ENCODE peak calls at places on chromosomes 12 and 14, in seven cellular contexts. N is testis, Z is body of pancreas, D is ovary, Y is pancreas, W is aorta, R is left ventricle myocardium inferior. L is an unnamed sample.

GRCh38 chr14:101733211-101733610 is 28.3 kb upstream of the PPP2R5C start:
- DNase-seq in Y (no peak), N (no peak), D (no peak), R (no peak), Z (no peak), W (no peak), L (no peak)

GRCh38 chr12:95859344-95859816 is 628 bp downstream of the SNRPF start:
- DNase-seq in Y (no peak), N (no peak), W (no peak), R (no peak), Z (no peak), D (no peak), L (no peak)

GRCh38 chr12:13154851-13155250 is 41.7 kb upstream of the EMP1 start:
- DNase-seq in N (no peak), R (no peak), Y (no peak), Z (no peak), W (no peak), D (no peak), L (no peak)

GRCh38 chr12:9674226-9674590 is 4.7 kb downstream of the CLEC2D start:
- DNase-seq in N (no peak), W (no peak), R (no peak), Z (no peak), D (no peak), Y (no peak), L (peak; percentile 56)

GRCh38 chr14:55938249-55938791 is 179.9 kb upstream of the PELI2 start:
- DNase-seq in Z (no peak), Y (no peak), R (peak; percentile 55), D (no peak), N (no peak), W (peak; percentile 47), L (no peak)

GRCh38 chr14:34227834-34228662 is 234.0 kb downstream of the SPTSSA start:
- DNase-seq in D (peak; percentile 47), R (peak; percentile 41), Z (peak; percentile 67), N (peak; percentile 71), W (peak; percentile 72), Y (peak; percentile 51), L (no peak)

GRCh38 chr12:99110212-99110611 is 465.1 kb downstream of the APAF1 start:
- DNase-seq in N (no peak), R (no peak), W (no peak), Z (no peak), Y (no peak), D (no peak), L (no peak)

GRCh38 chr12:122349078-122349477 is 73.4 kb downstream of the CLIP1 start:
- DNase-seq in Y (no peak), R (no peak), N (no peak), D (no peak), Z (no peak), W (no peak), L (no peak)

GRCh38 chr12:112433551-112433950 is 14.8 kb downstream of the PTPN11 start:
- DNase-seq in N (no peak), Y (no peak), W (no peak), D (no peak), R (no peak), Z (no peak), L (no peak)

GRCh38 chr14:105484069-105484996 is 2.4 kb upstream of the CRIP1 start:
- DNase-seq in D (no peak), R (peak; percentile 63), N (no peak), Y (peak; percentile 41), Z (no peak), W (peak; percentile 78), L (peak; percentile 79)

GRCh38 chr12:120651821-120652220 is 11.4 kb downstream of the CABP1 start:
- DNase-seq in Y (no peak), N (no peak), D (no peak), Z (no peak), R (no peak), W (no peak), L (no peak)

GRCh38 chr12:18261906-18262305 is 588 bp downstream of the PIK3C2G start:
- DNase-seq in D (no peak), W (no peak), Z (no peak), R (no peak), N (no peak), Y (no peak), L (no peak)

GRCh38 chr14:90553921-90554336 is 157.1 kb downstream of the CALM1 start:
- DNase-seq in Z (no peak), W (no peak), N (no peak), R (no peak), Y (no peak), D (no peak), L (no peak)

GRCh38 chr12:94832780-94833760 is 170.4 kb downstream of the NDUFA12 start:
- DNase-seq in Z (peak; percentile 13), Y (no peak), W (no peak), R (no peak), D (peak; percentile 60), N (peak; percentile 23), L (no peak)

GRCh38 chr12:24562761-24563392 is 386.0 kb downstream of the BCAT1 start:
- DNase-seq in D (peak; percentile 80), N (peak; percentile 44), Y (no peak), W (peak; percentile 60), Z (no peak), R (peak; percentile 37), L (no peak)

GRCh38 chr12:93873561-93873960 is 196.4 kb downstream of the CRADD start:
- DNase-seq in D (no peak), W (no peak), Y (no peak), Z (no peak), N (no peak), R (no peak), L (no peak)

GRCh38 chr14:100076630-100077029 is 11.4 kb downstream of the EVL start:
- DNase-seq in N (peak; percentile 6), R (peak; percentile 35), W (peak; percentile 58), D (no peak), Z (peak; percentile 35), Y (no peak), L (no peak)

GRCh38 chr12:49615725-49616124 is 7.6 kb upstream of the PRPF40B start:
- DNase-seq in N (no peak), R (no peak), Y (no peak), W (no peak), D (no peak), Z (no peak), L (no peak)

GRCh38 chr12:18468521-18469075 is 207.3 kb downstream of the PIK3C2G start:
- DNase-seq in N (no peak), R (no peak), W (no peak), Y (no peak), Z (no peak), D (no peak), L (no peak)

GRCh38 chr14:103191856-103192835 is 68.9 kb downstream of the TNFAIP2 start:
- DNase-seq in Y (no peak), Z (no peak), W (no peak), N (no peak), D (no peak), R (no peak), L (no peak)

GRCh38 chr14:61191751-61192150 is 89.4 kb downstream of the TMEM30B start:
- DNase-seq in W (no peak), R (no peak), N (no peak), Z (no peak), Y (no peak), D (no peak), L (no peak)

DNA sequence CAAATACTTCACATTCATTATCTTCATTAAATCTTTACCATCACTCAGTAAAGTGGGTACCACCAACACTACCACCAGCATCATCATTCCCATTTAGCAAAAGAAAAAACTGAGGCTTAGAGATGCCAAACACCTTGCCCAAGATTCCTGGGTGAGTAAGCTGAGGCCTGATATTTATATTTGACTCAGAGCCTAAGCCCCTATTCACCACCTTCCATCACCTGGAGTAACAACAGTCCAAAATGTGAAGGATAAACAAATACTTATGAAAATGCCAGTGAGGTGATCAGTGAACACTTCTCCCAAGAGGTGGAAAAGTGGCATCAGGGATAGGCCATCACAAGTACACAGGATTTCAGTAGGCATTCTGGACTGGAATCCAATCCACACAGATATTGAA is 3.7 kb downstream of the SLC38A1 start:
- DNase-seq in W (no peak), Z (no peak), Y (no peak), N (no peak), R (no peak), D (no peak), L (no peak)
- H3K4me1 ChIP-seq in W (peaks cover 5% of the 10 kb centered on the region), Z (peaks cover 59% of the 10 kb centered on the region), Y (peaks cover 12% of the 10 kb centered on the region), N (no peaks in the 10 kb centered on the region), R (peaks cover 89% of the 10 kb centered on the region), D (peaks cover 3% of the 10 kb centered on the region), L (peaks cover 72% of the 10 kb centered on the region)

GRCh38 chr12:6202846-6203245 is 2.6 kb downstream of the CD9 start:
- DNase-seq in N (no peak), Z (no peak), W (no peak), D (no peak), R (no peak), Y (no peak), L (no peak)
- H3K4me1 ChIP-seq in N (peaks cover 24% of the 10 kb centered on the region), Z (peaks cover 38% of the 10 kb centered on the region), W (peaks cover 4% of the 10 kb centered on the region), D (peaks cover 6% of the 10 kb centered on the region), R (peaks cover 86% of the 10 kb centered on the region), Y (no peaks in the 10 kb centered on the region), L (peaks cover 7% of the 10 kb centered on the region)

GRCh38 chr12:53048033-53048779 is 1.7 kb upstream of the TNS2 start:
- DNase-seq in D (peak; percentile 76), N (peak; percentile 67), W (peak; percentile 87), R (peak; percentile 81), Z (peak; percentile 87), Y (peak; percentile 88), L (no peak)

GRCh38 chr12:53050426-53051057 is 677 bp downstream of the TNS2 start:
- DNase-seq in D (no peak), Z (no peak), Y (peak; percentile 28), W (no peak), N (no peak), R (no peak), L (no peak)

GRCh38 chr12:53049582-53050318 is at the start of gene TNS2:
- DNase-seq in N (peak; percentile 85), W (peak; percentile 87), D (peak; percentile 84), R (peak; percentile 89), Y (peak; percentile 77), Z (peak; percentile 78), L (no peak)

GRCh38 chr12:53047221-53048032 is 2.4 kb upstream of the TNS2 start:
- DNase-seq in R (peak; percentile 87), D (peak; percentile 91), Z (peak; percentile 88), N (peak; percentile 79), Y (peak; percentile 90), W (peak; percentile 90), L (peak; percentile 75)

GRCh38 chr12:53048780-53049401 is 974 bp upstream of the TNS2 start:
- DNase-seq in R (peak; percentile 86), D (peak; percentile 83), Z (peak; percentile 70), W (peak; percentile 74), Y (peak; percentile 80), N (peak; percentile 68), L (no peak)
- H3K4me1 ChIP-seq in R (peaks cover 94% of the 10 kb centered on the region), D (peaks cover 46% of the 10 kb centered on the region), Z (peaks cover 92% of the 10 kb centered on the region), W (no peaks in the 10 kb centered on the region), Y (peaks cover 46% of the 10 kb centered on the region), N (peaks cover 83% of the 10 kb centered on the region), L (peaks cover 21% of the 10 kb centered on the region)

GRCh38 chr12:5376591-5377207 is 55.2 kb upstream of the NTF3 start:
- DNase-seq in R (no peak), D (no peak), W (no peak), Y (no peak), Z (no peak), N (no peak), L (no peak)

GRCh38 chr12:5383961-5384360 is 47.9 kb upstream of the NTF3 start:
- DNase-seq in Y (no peak), R (no peak), D (no peak), Z (no peak), W (no peak), N (no peak), L (no peak)

GRCh38 chr12:5377997-5378596 is 53.8 kb upstream of the NTF3 start:
- DNase-seq in D (no peak), Y (no peak), N (no peak), Z (no peak), R (no peak), W (no peak), L (no peak)

GRCh38 chr12:5375547-5376295 is 56.2 kb upstream of the NTF3 start:
- DNase-seq in N (no peak), W (no peak), D (no peak), Y (no peak), R (no peak), Z (no peak), L (no peak)

GRCh38 chr12:5379737-5380496 is 52.0 kb upstream of the NTF3 start:
- DNase-seq in Y (peak; percentile 13), Z (no peak), N (no peak), W (no peak), R (no peak), D (no peak), L (no peak)
- H3K4me1 ChIP-seq in Y (no peaks in the 10 kb centered on the region), Z (no peaks in the 10 kb centered on the region), N (no peaks in the 10 kb centered on the region), W (no peaks in the 10 kb centered on the region), R (no peaks in the 10 kb centered on the region), D (no peaks in the 10 kb centered on the region), L (no peaks in the 10 kb centered on the region)

L was measured in CD4-positive, alpha-beta memory T cell.